ENCODE peak calls at places on chromosomes 16 and 17, in ten cellular contexts. One of them, this sample, is unnamed.

GRCh38 chr17:50206604-50207293 is 5.3 kb upstream of the COL1A1 start:
- DNase-seq in mammary epithelial cell: no peak
- DNase-seq in fibroblast of lung: peak; percentile 52
- DNase-seq in HFF-Myc: no peak
- DNase-seq in fibroblast of pulmonary artery: peak; percentile 45
- DNase-seq in A549: no peak
- DNase-seq in mucosa of descending colon: peak; percentile 49
- DNase-seq in AG10803: peak; percentile 78
- DNase-seq in lower leg skin: no peak
- DNase-seq in effector memory CD4-positive, alpha-beta T cell: no peak
- DNase-seq in this sample: no peak

GRCh38 chr16:11142951-11143740 is 112.9 kb downstream of the SOCS1 start:
- DNase-seq in mucosa of descending colon: no peak
- DNase-seq in AG10803: no peak
- DNase-seq in mammary epithelial cell: no peak
- DNase-seq in effector memory CD4-positive, alpha-beta T cell: no peak
- DNase-seq in fibroblast of lung: no peak
- DNase-seq in lower leg skin: no peak
- DNase-seq in A549: no peak
- DNase-seq in HFF-Myc: no peak
- DNase-seq in fibroblast of pulmonary artery: no peak
- DNase-seq in this sample: no peak

GRCh38 chr17:80146121-80147034 is 550 bp downstream of the EIF4A3 start:
- DNase-seq in AG10803: peak; percentile 24
- DNase-seq in mucosa of descending colon: no peak
- DNase-seq in fibroblast of lung: no peak
- DNase-seq in fibroblast of pulmonary artery: no peak
- DNase-seq in HFF-Myc: no peak
- DNase-seq in A549: no peak
- DNase-seq in effector memory CD4-positive, alpha-beta T cell: no peak
- DNase-seq in mammary epithelial cell: no peak
- DNase-seq in lower leg skin: no peak
- DNase-seq in this sample: no peak

GRCh38 chr16:85205747-85206471 is 93.6 kb upstream of the CIBAR2 start:
- DNase-seq in lower leg skin: no peak
- DNase-seq in AG10803: no peak
- DNase-seq in mucosa of descending colon: no peak
- DNase-seq in mammary epithelial cell: no peak
- DNase-seq in A549: no peak
- DNase-seq in HFF-Myc: no peak
- DNase-seq in effector memory CD4-positive, alpha-beta T cell: no peak
- DNase-seq in fibroblast of pulmonary artery: peak; percentile 50
- DNase-seq in fibroblast of lung: peak; percentile 70
- DNase-seq in this sample: no peak

GRCh38 chr16:50838165-50838564 is 96.3 kb downstream of the CYLD start:
- DNase-seq in effector memory CD4-positive, alpha-beta T cell: no peak
- DNase-seq in A549: no peak
- DNase-seq in mammary epithelial cell: peak; percentile 26
- DNase-seq in fibroblast of pulmonary artery: peak; percentile 21
- DNase-seq in HFF-Myc: no peak
- DNase-seq in fibroblast of lung: no peak
- DNase-seq in lower leg skin: no peak
- DNase-seq in mucosa of descending colon: no peak
- DNase-seq in AG10803: no peak
- DNase-seq in this sample: no peak

GRCh38 chr17:3963214-3964201 is 729 bp downstream of the ATP2A3 start:
- DNase-seq in A549: no peak
- DNase-seq in fibroblast of lung: no peak
- DNase-seq in HFF-Myc: no peak
- DNase-seq in lower leg skin: no peak
- DNase-seq in fibroblast of pulmonary artery: no peak
- DNase-seq in effector memory CD4-positive, alpha-beta T cell: peak; percentile 59
- DNase-seq in mammary epithelial cell: no peak
- DNase-seq in AG10803: no peak
- DNase-seq in mucosa of descending colon: peak; percentile 75
- DNase-seq in this sample: peak; percentile 74

GRCh38 chr16:85138825-85139627 is 26.8 kb upstream of the CIBAR2 start:
- DNase-seq in A549: no peak
- DNase-seq in mucosa of descending colon: no peak
- DNase-seq in mammary epithelial cell: no peak
- DNase-seq in lower leg skin: no peak
- DNase-seq in AG10803: no peak
- DNase-seq in effector memory CD4-positive, alpha-beta T cell: no peak
- DNase-seq in fibroblast of pulmonary artery: no peak
- DNase-seq in fibroblast of lung: no peak
- DNase-seq in HFF-Myc: no peak
- DNase-seq in this sample: no peak

GRCh38 chr17:81379523-81379942 is 15.7 kb upstream of the BAHCC1 start:
- DNase-seq in fibroblast of pulmonary artery: no peak
- DNase-seq in effector memory CD4-positive, alpha-beta T cell: no peak
- DNase-seq in lower leg skin: no peak
- DNase-seq in mucosa of descending colon: peak; percentile 84
- DNase-seq in fibroblast of lung: no peak
- DNase-seq in AG10803: no peak
- DNase-seq in HFF-Myc: no peak
- DNase-seq in mammary epithelial cell: peak; percentile 65
- DNase-seq in A549: no peak
- DNase-seq in this sample: no peak

GRCh38 chr16:52570495-52571091 is 23.6 kb upstream of the TOX3 start:
- DNase-seq in A549: no peak
- DNase-seq in lower leg skin: no peak
- DNase-seq in HFF-Myc: no peak
- DNase-seq in mammary epithelial cell: no peak
- DNase-seq in mucosa of descending colon: no peak
- DNase-seq in fibroblast of lung: no peak
- DNase-seq in fibroblast of pulmonary artery: no peak
- DNase-seq in AG10803: no peak
- DNase-seq in effector memory CD4-positive, alpha-beta T cell: no peak
- DNase-seq in this sample: no peak

GRCh38 chr17:13884347-13884746 is 185.0 kb upstream of the COX10 start:
- DNase-seq in AG10803: no peak
- DNase-seq in HFF-Myc: no peak
- DNase-seq in A549: no peak
- DNase-seq in lower leg skin: no peak
- DNase-seq in mammary epithelial cell: no peak
- DNase-seq in fibroblast of pulmonary artery: no peak
- DNase-seq in fibroblast of lung: no peak
- DNase-seq in effector memory CD4-positive, alpha-beta T cell: no peak
- DNase-seq in mucosa of descending colon: no peak
- DNase-seq in this sample: no peak

GRCh38 chr17:80891096-80892018 is 100.3 kb upstream of the CHMP6 start:
- DNase-seq in AG10803: peak; percentile 82
- DNase-seq in fibroblast of lung: peak; percentile 68
- DNase-seq in fibroblast of pulmonary artery: peak; percentile 77
- DNase-seq in A549: peak; percentile 91
- DNase-seq in mammary epithelial cell: peak; percentile 95
- DNase-seq in HFF-Myc: peak; percentile 67
- DNase-seq in effector memory CD4-positive, alpha-beta T cell: peak; percentile 68
- DNase-seq in lower leg skin: peak; percentile 36
- DNase-seq in mucosa of descending colon: no peak
- DNase-seq in this sample: peak; percentile 73

GRCh38 chr16:13587171-13587570 is 332.8 kb upstream of the ERCC4 start:
- DNase-seq in HFF-Myc: no peak
- DNase-seq in fibroblast of lung: no peak
- DNase-seq in fibroblast of pulmonary artery: no peak
- DNase-seq in effector memory CD4-positive, alpha-beta T cell: no peak
- DNase-seq in lower leg skin: no peak
- DNase-seq in AG10803: no peak
- DNase-seq in mammary epithelial cell: no peak
- DNase-seq in A549: no peak
- DNase-seq in mucosa of descending colon: no peak
- DNase-seq in this sample: no peak

GRCh38 chr16:87580855-87581261 is 21.4 kb upstream of the JPH3 start:
- DNase-seq in fibroblast of lung: peak; percentile 39
- DNase-seq in HFF-Myc: peak; percentile 49
- DNase-seq in mucosa of descending colon: no peak
- DNase-seq in mammary epithelial cell: peak; percentile 27
- DNase-seq in lower leg skin: no peak
- DNase-seq in A549: no peak
- DNase-seq in AG10803: peak; percentile 63
- DNase-seq in effector memory CD4-positive, alpha-beta T cell: no peak
- DNase-seq in fibroblast of pulmonary artery: peak; percentile 57
- DNase-seq in this sample: no peak

GRCh38 chr16:52123063-52123839 is 423.7 kb downstream of the TOX3 start:
- DNase-seq in fibroblast of pulmonary artery: no peak
- DNase-seq in effector memory CD4-positive, alpha-beta T cell: no peak
- DNase-seq in A549: no peak
- DNase-seq in lower leg skin: no peak
- DNase-seq in mucosa of descending colon: no peak
- DNase-seq in fibroblast of lung: no peak
- DNase-seq in mammary epithelial cell: no peak
- DNase-seq in HFF-Myc: no peak
- DNase-seq in AG10803: no peak
- DNase-seq in this sample: no peak

GRCh38 chr16:12667909-12668308 is 135.8 kb downstream of the CPPED1 start:
- DNase-seq in mammary epithelial cell: no peak
- DNase-seq in HFF-Myc: no peak
- DNase-seq in lower leg skin: no peak
- DNase-seq in A549: no peak
- DNase-seq in fibroblast of pulmonary artery: no peak
- DNase-seq in mucosa of descending colon: no peak
- DNase-seq in AG10803: no peak
- DNase-seq in fibroblast of lung: no peak
- DNase-seq in effector memory CD4-positive, alpha-beta T cell: no peak
- DNase-seq in this sample: no peak

GRCh38 chr16:86377251-86378022 is 132.9 kb upstream of the FOXF1 start:
- DNase-seq in fibroblast of lung: peak; percentile 43
- DNase-seq in HFF-Myc: no peak
- DNase-seq in mucosa of descending colon: no peak
- DNase-seq in AG10803: no peak
- DNase-seq in A549: no peak
- DNase-seq in effector memory CD4-positive, alpha-beta T cell: no peak
- DNase-seq in lower leg skin: no peak
- DNase-seq in fibroblast of pulmonary artery: no peak
- DNase-seq in mammary epithelial cell: no peak
- DNase-seq in this sample: no peak

GRCh38 chr17:67557921-67558320 is 159.8 kb upstream of the NOL11 start:
- DNase-seq in HFF-Myc: no peak
- DNase-seq in AG10803: peak; percentile 43
- DNase-seq in fibroblast of pulmonary artery: peak; percentile 18
- DNase-seq in fibroblast of lung: no peak
- DNase-seq in A549: no peak
- DNase-seq in effector memory CD4-positive, alpha-beta T cell: no peak
- DNase-seq in mammary epithelial cell: no peak
- DNase-seq in mucosa of descending colon: no peak
- DNase-seq in lower leg skin: no peak
- DNase-seq in this sample: no peak

GRCh38 chr16:71205482-71206131 is 24.9 kb downstream of the HYDIN start:
- DNase-seq in lower leg skin: no peak
- DNase-seq in mucosa of descending colon: no peak
- DNase-seq in HFF-Myc: no peak
- DNase-seq in fibroblast of lung: no peak
- DNase-seq in AG10803: no peak
- DNase-seq in fibroblast of pulmonary artery: no peak
- DNase-seq in mammary epithelial cell: no peak
- DNase-seq in A549: no peak
- DNase-seq in effector memory CD4-positive, alpha-beta T cell: no peak
- DNase-seq in this sample: no peak

GRCh38 chr17:34054495-34054894 is 200.6 kb upstream of the CCL2 start:
- DNase-seq in mucosa of descending colon: no peak
- DNase-seq in HFF-Myc: no peak
- DNase-seq in A549: no peak
- DNase-seq in mammary epithelial cell: no peak
- DNase-seq in AG10803: no peak
- DNase-seq in fibroblast of lung: no peak
- DNase-seq in fibroblast of pulmonary artery: no peak
- DNase-seq in effector memory CD4-positive, alpha-beta T cell: no peak
- DNase-seq in lower leg skin: no peak
- DNase-seq in this sample: no peak
- H3K4me3 ChIP-seq in mucosa of descending colon: no peak overlapping the region
- H3K4me3 ChIP-seq in HFF-Myc: no peak overlapping the region
- H3K4me3 ChIP-seq in A549: no peak overlapping the region
- H3K4me3 ChIP-seq in mammary epithelial cell: no peak overlapping the region
- H3K4me3 ChIP-seq in AG10803: no peak overlapping the region
- H3K4me3 ChIP-seq in fibroblast of lung: no peak overlapping the region
- H3K4me3 ChIP-seq in fibroblast of pulmonary artery: no peak overlapping the region
- H3K4me3 ChIP-seq in effector memory CD4-positive, alpha-beta T cell: no peak overlapping the region
- H3K4me3 ChIP-seq in lower leg skin: no peak overlapping the region
- H3K4me3 ChIP-seq in this sample: no peak overlapping the region

DNA sequence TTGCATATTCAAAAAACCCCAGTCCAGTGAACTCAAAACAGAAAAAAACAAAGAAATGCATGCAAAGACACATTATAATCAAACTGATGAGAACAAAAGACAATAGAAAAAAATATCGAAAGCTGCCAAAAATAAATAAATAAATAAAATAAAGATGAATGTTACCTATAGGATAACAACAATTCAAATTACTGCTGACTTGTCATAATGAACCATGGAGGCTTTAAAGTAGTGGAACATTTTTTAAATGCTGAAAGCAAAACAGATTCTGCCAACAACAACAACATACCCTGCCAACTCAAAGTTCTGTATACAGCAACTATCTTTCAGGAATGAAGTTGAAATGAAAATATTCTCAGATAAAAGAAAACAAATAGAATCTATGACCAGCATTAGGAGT is 116.6 kb downstream of the CBLN1 start:
- DNase-seq in AG10803: no peak
- DNase-seq in A549: no peak
- DNase-seq in HFF-Myc: no peak
- DNase-seq in effector memory CD4-positive, alpha-beta T cell: no peak
- DNase-seq in mammary epithelial cell: no peak
- DNase-seq in fibroblast of pulmonary artery: no peak
- DNase-seq in lower leg skin: no peak
- DNase-seq in fibroblast of lung: no peak
- DNase-seq in mucosa of descending colon: no peak
- DNase-seq in this sample: no peak
- H3K4me3 ChIP-seq in AG10803: no peak overlapping the region
- H3K4me3 ChIP-seq in A549: no peak overlapping the region
- H3K4me3 ChIP-seq in HFF-Myc: no peak overlapping the region
- H3K4me3 ChIP-seq in effector memory CD4-positive, alpha-beta T cell: no peak overlapping the region
- H3K4me3 ChIP-seq in mammary epithelial cell: no peak overlapping the region
- H3K4me3 ChIP-seq in fibroblast of pulmonary artery: no peak overlapping the region
- H3K4me3 ChIP-seq in lower leg skin: no peak overlapping the region
- H3K4me3 ChIP-seq in fibroblast of lung: no peak overlapping the region
- H3K4me3 ChIP-seq in mucosa of descending colon: no peak overlapping the region
- H3K4me3 ChIP-seq in this sample: no peak overlapping the region

DNA sequence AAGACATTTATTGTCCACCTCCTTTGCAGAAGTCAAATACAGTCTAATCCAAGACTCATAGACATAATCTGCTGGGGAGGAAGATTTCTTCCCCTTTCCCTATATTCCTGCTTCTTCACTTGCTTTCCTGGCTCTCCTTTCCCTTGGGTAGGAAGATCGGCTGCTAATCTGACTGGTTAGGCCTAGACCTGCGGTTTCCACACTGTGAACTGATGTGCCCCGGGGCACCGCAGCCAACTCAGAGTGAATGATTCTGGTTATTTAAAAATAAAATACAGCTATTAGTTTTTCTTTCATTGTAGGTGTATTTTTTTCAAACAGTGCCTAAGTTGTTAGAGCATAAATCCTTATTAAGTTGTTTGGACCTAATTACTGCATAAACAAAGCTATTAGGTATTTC is 78.9 kb downstream of the DNAH3 start:
- DNase-seq in HFF-Myc: no peak
- DNase-seq in fibroblast of pulmonary artery: no peak
- DNase-seq in fibroblast of lung: no peak
- DNase-seq in mammary epithelial cell: peak; percentile 54
- DNase-seq in lower leg skin: no peak
- DNase-seq in AG10803: no peak
- DNase-seq in mucosa of descending colon: no peak
- DNase-seq in effector memory CD4-positive, alpha-beta T cell: no peak
- DNase-seq in A549: no peak
- DNase-seq in this sample: no peak
- H3K4me3 ChIP-seq in HFF-Myc: no peak overlapping the region
- H3K4me3 ChIP-seq in fibroblast of pulmonary artery: no peak overlapping the region
- H3K4me3 ChIP-seq in fibroblast of lung: no peak overlapping the region
- H3K4me3 ChIP-seq in mammary epithelial cell: no peak overlapping the region
- H3K4me3 ChIP-seq in lower leg skin: no peak overlapping the region
- H3K4me3 ChIP-seq in AG10803: no peak overlapping the region
- H3K4me3 ChIP-seq in mucosa of descending colon: no peak overlapping the region
- H3K4me3 ChIP-seq in effector memory CD4-positive, alpha-beta T cell: no peak overlapping the region
- H3K4me3 ChIP-seq in A549: no peak overlapping the region
- H3K4me3 ChIP-seq in this sample: no peak overlapping the region

GRCh38 chr17:74474043-74474792 is 7.8 kb downstream of the CD300A start:
- DNase-seq in effector memory CD4-positive, alpha-beta T cell: no peak
- DNase-seq in lower leg skin: no peak
- DNase-seq in fibroblast of lung: no peak
- DNase-seq in A549: no peak
- DNase-seq in fibroblast of pulmonary artery: no peak
- DNase-seq in AG10803: no peak
- DNase-seq in mucosa of descending colon: no peak
- DNase-seq in HFF-Myc: no peak
- DNase-seq in mammary epithelial cell: no peak
- DNase-seq in this sample: no peak
- H3K4me3 ChIP-seq in effector memory CD4-positive, alpha-beta T cell: no peak overlapping the region
- H3K4me3 ChIP-seq in lower leg skin: no peak overlapping the region
- H3K4me3 ChIP-seq in fibroblast of lung: no peak overlapping the region
- H3K4me3 ChIP-seq in A549: no peak overlapping the region
- H3K4me3 ChIP-seq in fibroblast of pulmonary artery: no peak overlapping the region
- H3K4me3 ChIP-seq in AG10803: no peak overlapping the region
- H3K4me3 ChIP-seq in mucosa of descending colon: no peak overlapping the region
- H3K4me3 ChIP-seq in HFF-Myc: no peak overlapping the region
- H3K4me3 ChIP-seq in mammary epithelial cell: no peak overlapping the region
- H3K4me3 ChIP-seq in this sample: no peak overlapping the region